ENCODE peak calls at places on chromosome X, in seven cellular contexts. One of them, this sample, is unnamed.

GRCh38 chrX:13220916-13221315 is 98.9 kb downstream of the ATXN3L start:
- DNase-seq in A673: no peak
- DNase-seq in fibroblast of the aortic adventitia: peak
- DNase-seq in MM.1S: no peak
- DNase-seq in A549: no peak
- DNase-seq in epithelial cell of esophagus: peak
- DNase-seq in psoas muscle: no peak
- DNase-seq in this sample: peak

GRCh38 chrX:100994352-100995281 is 25.1 kb downstream of the ARL13A start:
- DNase-seq in A673: peak
- DNase-seq in fibroblast of the aortic adventitia: peak
- DNase-seq in MM.1S: no peak
- DNase-seq in A549: peak
- DNase-seq in epithelial cell of esophagus: peak
- DNase-seq in psoas muscle: no peak
- DNase-seq in this sample: no peak

GRCh38 chrX:151488677-151489076 is 74.8 kb upstream of the PASD1 start:
- DNase-seq in A673: peak
- DNase-seq in fibroblast of the aortic adventitia: no peak
- DNase-seq in MM.1S: no peak
- DNase-seq in A549: peak
- DNase-seq in epithelial cell of esophagus: peak
- DNase-seq in psoas muscle: no peak
- DNase-seq in this sample: no peak

GRCh38 chrX:44042731-44043130 is 69.5 kb upstream of the NDP start:
- DNase-seq in A673: no peak
- DNase-seq in fibroblast of the aortic adventitia: peak
- DNase-seq in MM.1S: no peak
- DNase-seq in A549: no peak
- DNase-seq in epithelial cell of esophagus: peak
- DNase-seq in psoas muscle: no peak
- DNase-seq in this sample: no peak

GRCh38 chrX:75156537-75156945 is 458 bp upstream of the ABCB7 start:
- DNase-seq in A673: peak
- DNase-seq in fibroblast of the aortic adventitia: peak
- DNase-seq in MM.1S: no peak
- DNase-seq in A549: no peak
- DNase-seq in epithelial cell of esophagus: peak
- DNase-seq in psoas muscle: no peak
- DNase-seq in this sample: no peak

GRCh38 chrX:23821847-23822246 is 38.9 kb downstream of the SAT1 start:
- DNase-seq in A673: no peak
- DNase-seq in fibroblast of the aortic adventitia: no peak
- DNase-seq in MM.1S: no peak
- DNase-seq in A549: no peak
- DNase-seq in epithelial cell of esophagus: no peak
- DNase-seq in psoas muscle: no peak
- DNase-seq in this sample: no peak

GRCh38 chrX:100625985-100626491 is 10.6 kb downstream of the TSPAN6 start:
- DNase-seq in A673: no peak
- DNase-seq in fibroblast of the aortic adventitia: no peak
- DNase-seq in MM.1S: peak
- DNase-seq in A549: no peak
- DNase-seq in epithelial cell of esophagus: no peak
- DNase-seq in psoas muscle: no peak
- DNase-seq in this sample: peak

GRCh38 chrX:125492439-125492838 is 172.8 kb downstream of the TEX13C start:
- DNase-seq in A673: no peak
- DNase-seq in fibroblast of the aortic adventitia: no peak
- DNase-seq in MM.1S: no peak
- DNase-seq in A549: no peak
- DNase-seq in epithelial cell of esophagus: no peak
- DNase-seq in psoas muscle: no peak
- DNase-seq in this sample: no peak

GRCh38 chrX:123803331-123803983 is 56.4 kb upstream of the XIAP start:
- DNase-seq in A673: peak
- DNase-seq in fibroblast of the aortic adventitia: peak
- DNase-seq in MM.1S: no peak
- DNase-seq in A549: peak
- DNase-seq in epithelial cell of esophagus: peak
- DNase-seq in psoas muscle: no peak
- DNase-seq in this sample: no peak

GRCh38 chrX:48046846-48047245 is 24.6 kb downstream of the ZNF630 start:
- DNase-seq in A673: no peak
- DNase-seq in fibroblast of the aortic adventitia: no peak
- DNase-seq in MM.1S: no peak
- DNase-seq in A549: no peak
- DNase-seq in epithelial cell of esophagus: peak
- DNase-seq in psoas muscle: no peak
- DNase-seq in this sample: no peak

GRCh38 chrX:6313356-6313755 is 84.7 kb upstream of the NLGN4X start:
- DNase-seq in A673: no peak
- DNase-seq in fibroblast of the aortic adventitia: no peak
- DNase-seq in MM.1S: no peak
- DNase-seq in A549: no peak
- DNase-seq in epithelial cell of esophagus: no peak
- DNase-seq in psoas muscle: no peak
- DNase-seq in this sample: no peak

GRCh38 chrX:24260827-24261550 is 52.9 kb downstream of the SUPT20HL2 start:
- DNase-seq in A673: no peak
- DNase-seq in fibroblast of the aortic adventitia: peak
- DNase-seq in MM.1S: no peak
- DNase-seq in A549: no peak
- DNase-seq in epithelial cell of esophagus: no peak
- DNase-seq in psoas muscle: no peak
- DNase-seq in this sample: no peak

GRCh38 chrX:133660356-133660755 is 245.1 kb upstream of the GPC4 start:
- DNase-seq in A673: no peak
- DNase-seq in fibroblast of the aortic adventitia: peak
- DNase-seq in MM.1S: no peak
- DNase-seq in A549: no peak
- DNase-seq in epithelial cell of esophagus: peak
- DNase-seq in psoas muscle: no peak
- DNase-seq in this sample: no peak

GRCh38 chrX:23434356-23434884 is 99.8 kb downstream of the PTCHD1 start:
- DNase-seq in A673: no peak
- DNase-seq in fibroblast of the aortic adventitia: peak
- DNase-seq in MM.1S: no peak
- DNase-seq in A549: no peak
- DNase-seq in epithelial cell of esophagus: peak
- DNase-seq in psoas muscle: peak
- DNase-seq in this sample: peak

GRCh38 chrX:39953879-39954278 is 143.9 kb downstream of the BCOR start:
- DNase-seq in A673: no peak
- DNase-seq in fibroblast of the aortic adventitia: peak
- DNase-seq in MM.1S: no peak
- DNase-seq in A549: peak
- DNase-seq in epithelial cell of esophagus: peak
- DNase-seq in psoas muscle: no peak
- DNase-seq in this sample: peak

GRCh38 chrX:6004529-6004928 is 224.1 kb downstream of the NLGN4X start:
- DNase-seq in A673: peak
- DNase-seq in fibroblast of the aortic adventitia: no peak
- DNase-seq in MM.1S: no peak
- DNase-seq in A549: no peak
- DNase-seq in epithelial cell of esophagus: no peak
- DNase-seq in psoas muscle: no peak
- DNase-seq in this sample: no peak

GRCh38 chrX:105114554-105115130 is 105.9 kb downstream of the TEX13A start:
- DNase-seq in A673: no peak
- DNase-seq in fibroblast of the aortic adventitia: no peak
- DNase-seq in MM.1S: no peak
- DNase-seq in A549: no peak
- DNase-seq in epithelial cell of esophagus: peak
- DNase-seq in psoas muscle: no peak
- DNase-seq in this sample: peak

GRCh38 chrX:10579018-10579752 is 41.2 kb downstream of the MID1 start:
- DNase-seq in A673: no peak
- DNase-seq in fibroblast of the aortic adventitia: peak
- DNase-seq in MM.1S: no peak
- DNase-seq in A549: no peak
- DNase-seq in epithelial cell of esophagus: peak
- DNase-seq in psoas muscle: no peak
- DNase-seq in this sample: peak

GRCh38 chrX:49710744-49711319 is 15.0 kb upstream of the PAGE1 start:
- DNase-seq in A673: no peak
- DNase-seq in fibroblast of the aortic adventitia: no peak
- DNase-seq in MM.1S: no peak
- DNase-seq in A549: no peak
- DNase-seq in epithelial cell of esophagus: no peak
- DNase-seq in psoas muscle: no peak
- DNase-seq in this sample: no peak

GRCh38 chrX:20026278-20026677 is 35.4 kb upstream of the BCLAF3 start:
- DNase-seq in A673: peak
- DNase-seq in fibroblast of the aortic adventitia: peak
- DNase-seq in MM.1S: no peak
- DNase-seq in A549: no peak
- DNase-seq in epithelial cell of esophagus: peak
- DNase-seq in psoas muscle: no peak
- DNase-seq in this sample: peak

GRCh38 chrX:112071132-112071531 is 11.4 kb downstream of the TRPC5 start:
- DNase-seq in A673: no peak
- DNase-seq in fibroblast of the aortic adventitia: no peak
- DNase-seq in MM.1S: no peak
- DNase-seq in A549: no peak
- DNase-seq in epithelial cell of esophagus: no peak
- DNase-seq in psoas muscle: no peak
- DNase-seq in this sample: no peak

GRCh38 chrX:41482153-41482850 is 35.2 kb downstream of the NYX start:
- DNase-seq in A673: no peak
- DNase-seq in fibroblast of the aortic adventitia: peak
- DNase-seq in MM.1S: no peak
- DNase-seq in A549: no peak
- DNase-seq in epithelial cell of esophagus: no peak
- DNase-seq in psoas muscle: no peak
- DNase-seq in this sample: no peak

GRCh38 chrX:132231587-132231986 is 12.3 kb upstream of the RAP2C start:
- DNase-seq in A673: no peak
- DNase-seq in fibroblast of the aortic adventitia: no peak
- DNase-seq in MM.1S: no peak
- DNase-seq in A549: no peak
- DNase-seq in epithelial cell of esophagus: no peak
- DNase-seq in psoas muscle: no peak
- DNase-seq in this sample: no peak

GRCh38 chrX:132227383-132228112 is 8.3 kb upstream of the RAP2C start:
- DNase-seq in A673: no peak
- DNase-seq in fibroblast of the aortic adventitia: peak
- DNase-seq in MM.1S: no peak
- DNase-seq in A549: no peak
- DNase-seq in epithelial cell of esophagus: peak
- DNase-seq in psoas muscle: peak
- DNase-seq in this sample: no peak

GRCh38 chrX:132226169-132226568 is 6.9 kb upstream of the RAP2C start:
- DNase-seq in A673: peak
- DNase-seq in fibroblast of the aortic adventitia: peak
- DNase-seq in MM.1S: no peak
- DNase-seq in A549: no peak
- DNase-seq in epithelial cell of esophagus: no peak
- DNase-seq in psoas muscle: no peak
- DNase-seq in this sample: no peak
- TF ChIP-seq CTCF in A673: peak
- TF ChIP-seq CTCF in fibroblast of the aortic adventitia: peak
- TF ChIP-seq CTCF in MM.1S: peak
- TF ChIP-seq CTCF in A549: peak
- TF ChIP-seq CTCF in epithelial cell of esophagus: peak
- TF ChIP-seq CTCF in psoas muscle: peak
- TF ChIP-seq CTCF in this sample: peak

DNA sequence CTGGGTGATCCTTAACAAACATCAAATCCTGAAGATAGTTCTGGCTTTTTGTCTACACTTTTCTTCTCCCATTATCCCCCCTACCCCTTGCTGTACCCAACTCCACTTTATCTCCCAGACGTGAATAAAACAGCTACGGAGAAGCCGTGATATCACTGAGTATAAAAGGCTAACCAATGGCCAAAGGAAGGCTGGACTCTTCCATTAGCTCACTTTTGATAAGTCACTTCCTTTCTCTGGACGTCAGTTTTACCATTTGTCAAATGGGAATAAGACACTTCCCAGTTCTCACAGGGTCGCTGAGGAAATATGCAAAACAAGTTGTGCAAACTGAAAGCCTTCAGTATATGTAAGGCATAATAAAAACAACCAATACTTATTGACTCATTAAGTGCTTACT is 38.6 kb upstream of the EDA2R start:
- DNase-seq in A673: no peak
- DNase-seq in fibroblast of the aortic adventitia: peak
- DNase-seq in MM.1S: no peak
- DNase-seq in A549: no peak
- DNase-seq in epithelial cell of esophagus: peak
- DNase-seq in psoas muscle: no peak
- DNase-seq in this sample: no peak
- H3K4me3 ChIP-seq in A673: no peak
- H3K4me3 ChIP-seq in fibroblast of the aortic adventitia: no peak
- H3K4me3 ChIP-seq in MM.1S: no peak
- H3K4me3 ChIP-seq in A549: no peak
- H3K4me3 ChIP-seq in epithelial cell of esophagus: no peak
- H3K4me3 ChIP-seq in psoas muscle: no peak
- H3K4me3 ChIP-seq in this sample: no peak

DNA sequence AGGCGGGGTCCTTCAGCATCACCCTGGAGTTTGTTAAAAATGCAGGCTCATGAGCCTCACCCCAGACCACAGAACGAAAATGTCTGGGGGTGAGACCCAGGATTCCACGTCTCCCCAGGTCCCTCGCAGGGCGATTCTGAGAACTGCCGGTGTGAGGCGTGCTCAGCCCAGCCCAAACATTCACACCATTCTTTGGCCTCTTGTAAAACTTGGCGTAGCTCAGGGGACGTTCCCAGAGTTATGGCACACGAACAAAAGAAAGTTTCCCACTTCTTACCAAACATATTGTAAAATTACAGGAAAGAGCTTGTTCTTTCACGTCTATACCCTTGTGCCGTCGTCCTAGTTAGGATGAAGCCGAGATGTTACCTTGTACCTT is 12.9 kb downstream of the CD99 start:
- DNase-seq in A673: peak
- DNase-seq in fibroblast of the aortic adventitia: peak
- DNase-seq in MM.1S: no peak
- DNase-seq in A549: no peak
- DNase-seq in epithelial cell of esophagus: peak
- DNase-seq in psoas muscle: peak
- DNase-seq in this sample: no peak
- TF ChIP-seq CTCF in A673: peak
- TF ChIP-seq CTCF in fibroblast of the aortic adventitia: peak
- TF ChIP-seq CTCF in MM.1S: no peak
- TF ChIP-seq CTCF in A549: no peak
- TF ChIP-seq CTCF in epithelial cell of esophagus: peak
- TF ChIP-seq CTCF in psoas muscle: peak
- TF ChIP-seq CTCF in this sample: peak

DNA sequence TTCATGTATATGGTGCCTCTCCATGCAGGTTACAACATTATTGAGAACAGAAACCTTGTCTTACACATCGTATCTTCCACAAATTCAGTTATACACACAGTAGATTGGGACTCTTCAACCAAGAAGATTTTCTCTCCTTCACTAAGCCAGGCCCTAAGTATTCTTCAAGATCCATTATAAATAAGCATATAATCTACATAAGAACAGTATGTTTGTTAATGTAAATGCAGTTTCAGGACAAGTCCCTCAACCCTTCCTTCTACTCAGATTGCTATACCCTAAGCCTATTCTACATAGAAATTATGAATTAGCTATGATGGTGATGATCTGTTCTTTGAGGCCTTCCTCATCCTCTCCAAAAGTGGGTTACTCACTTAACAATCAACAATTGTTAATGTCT is 41.2 kb downstream of the COL4A6 start:
- DNase-seq in A673: no peak
- DNase-seq in fibroblast of the aortic adventitia: no peak
- DNase-seq in MM.1S: no peak
- DNase-seq in A549: no peak
- DNase-seq in epithelial cell of esophagus: no peak
- DNase-seq in psoas muscle: no peak
- DNase-seq in this sample: no peak
- H3K4me3 ChIP-seq in A673: no peak
- H3K4me3 ChIP-seq in fibroblast of the aortic adventitia: no peak
- H3K4me3 ChIP-seq in MM.1S: no peak
- H3K4me3 ChIP-seq in A549: no peak
- H3K4me3 ChIP-seq in epithelial cell of esophagus: no peak
- H3K4me3 ChIP-seq in psoas muscle: no peak
- H3K4me3 ChIP-seq in this sample: no peak